ENCODE peak calls at places on chromosomes 16 and 17, in six cellular contexts. One of them, this sample, is unnamed.

GRCh38 chr17:12389421-12389820 is 276.3 kb upstream of the MYOCD start:
- DNase-seq in HFF-Myc: no peak
- DNase-seq in breast epithelium: no peak
- DNase-seq in fibroblast of the aortic adventitia: no peak
- DNase-seq in AG04450: no peak
- DNase-seq in AG09319: no peak
- DNase-seq in this sample: no peak

GRCh38 chr16:49348408-49349176 is 25.0 kb upstream of the C16orf78 start:
- DNase-seq in HFF-Myc: no peak
- DNase-seq in breast epithelium: no peak
- DNase-seq in fibroblast of the aortic adventitia: no peak
- DNase-seq in AG04450: no peak
- DNase-seq in AG09319: no peak
- DNase-seq in this sample: no peak

GRCh38 chr17:3913531-3914318 is 2.5 kb downstream of the P2RX1 start:
- DNase-seq in HFF-Myc: no peak
- DNase-seq in breast epithelium: peak
- DNase-seq in fibroblast of the aortic adventitia: peak
- DNase-seq in AG04450: peak
- DNase-seq in AG09319: no peak
- DNase-seq in this sample: peak

GRCh38 chr17:760371-760770 is 8.3 kb upstream of the GEMIN4 start:
- DNase-seq in HFF-Myc: no peak
- DNase-seq in breast epithelium: no peak
- DNase-seq in fibroblast of the aortic adventitia: no peak
- DNase-seq in AG04450: no peak
- DNase-seq in AG09319: no peak
- DNase-seq in this sample: no peak

GRCh38 chr16:53924311-53924860 is 220.4 kb downstream of the FTO start:
- DNase-seq in HFF-Myc: no peak
- DNase-seq in breast epithelium: no peak
- DNase-seq in fibroblast of the aortic adventitia: no peak
- DNase-seq in AG04450: no peak
- DNase-seq in AG09319: no peak
- DNase-seq in this sample: no peak

GRCh38 chr17:16215002-16215272 is 397 bp downstream of the NCOR1 start:
- DNase-seq in HFF-Myc: no peak
- DNase-seq in breast epithelium: no peak
- DNase-seq in fibroblast of the aortic adventitia: peak
- DNase-seq in AG04450: no peak
- DNase-seq in AG09319: no peak
- DNase-seq in this sample: peak

GRCh38 chr17:10022416-10022815 is 117.3 kb upstream of the RCVRN start:
- DNase-seq in HFF-Myc: no peak
- DNase-seq in breast epithelium: no peak
- DNase-seq in fibroblast of the aortic adventitia: no peak
- DNase-seq in AG04450: no peak
- DNase-seq in AG09319: no peak
- DNase-seq in this sample: no peak

GRCh38 chr17:67385122-67385988 is 8.3 kb downstream of the PITPNC1 start:
- DNase-seq in HFF-Myc: no peak
- DNase-seq in breast epithelium: no peak
- DNase-seq in fibroblast of the aortic adventitia: no peak
- DNase-seq in AG04450: no peak
- DNase-seq in AG09319: no peak
- DNase-seq in this sample: no peak

GRCh38 chr16:85183564-85183963 is 71.3 kb upstream of the CIBAR2 start:
- DNase-seq in HFF-Myc: no peak
- DNase-seq in breast epithelium: no peak
- DNase-seq in fibroblast of the aortic adventitia: no peak
- DNase-seq in AG04450: no peak
- DNase-seq in AG09319: no peak
- DNase-seq in this sample: no peak

GRCh38 chr17:27336217-27336616 is 42.3 kb downstream of the WSB1 start:
- DNase-seq in HFF-Myc: no peak
- DNase-seq in breast epithelium: no peak
- DNase-seq in fibroblast of the aortic adventitia: no peak
- DNase-seq in AG04450: no peak
- DNase-seq in AG09319: no peak
- DNase-seq in this sample: no peak

GRCh38 chr16:14304891-14305459 is 233.9 kb downstream of the MRTFB start:
- DNase-seq in HFF-Myc: no peak
- DNase-seq in breast epithelium: no peak
- DNase-seq in fibroblast of the aortic adventitia: no peak
- DNase-seq in AG04450: no peak
- DNase-seq in AG09319: no peak
- DNase-seq in this sample: no peak

GRCh38 chr17:2996938-2997670 is 66.3 kb downstream of the OR1D5 start:
- DNase-seq in HFF-Myc: no peak
- DNase-seq in breast epithelium: no peak
- DNase-seq in fibroblast of the aortic adventitia: no peak
- DNase-seq in AG04450: no peak
- DNase-seq in AG09319: no peak
- DNase-seq in this sample: no peak

GRCh38 chr16:16008666-16009065 is 59.2 kb downstream of the ABCC1 start:
- DNase-seq in HFF-Myc: no peak
- DNase-seq in breast epithelium: no peak
- DNase-seq in fibroblast of the aortic adventitia: no peak
- DNase-seq in AG04450: no peak
- DNase-seq in AG09319: no peak
- DNase-seq in this sample: no peak
- TF ChIP-seq CTCF in HFF-Myc: no peak
- TF ChIP-seq CTCF in breast epithelium: no peak
- TF ChIP-seq CTCF in fibroblast of the aortic adventitia: no peak
- TF ChIP-seq CTCF in AG04450: no peak
- TF ChIP-seq CTCF in AG09319: no peak
- TF ChIP-seq CTCF in this sample: no peak

GRCh38 chr16:30534368-30535105 is at the start of gene ZNF747:
- DNase-seq in HFF-Myc: no peak
- DNase-seq in breast epithelium: peak
- DNase-seq in fibroblast of the aortic adventitia: peak
- DNase-seq in AG04450: no peak
- DNase-seq in AG09319: peak
- DNase-seq in this sample: peak
- TF ChIP-seq CTCF in HFF-Myc: no peak
- TF ChIP-seq CTCF in breast epithelium: no peak
- TF ChIP-seq CTCF in fibroblast of the aortic adventitia: no peak
- TF ChIP-seq CTCF in AG04450: no peak
- TF ChIP-seq CTCF in AG09319: no peak
- TF ChIP-seq CTCF in this sample: no peak

GRCh38 chr17:57881143-57881542 is 31.3 kb upstream of the MRPS23 start:
- DNase-seq in HFF-Myc: no peak
- DNase-seq in breast epithelium: no peak
- DNase-seq in fibroblast of the aortic adventitia: peak
- DNase-seq in AG04450: peak
- DNase-seq in AG09319: no peak
- DNase-seq in this sample: no peak
- TF ChIP-seq CTCF in HFF-Myc: no peak
- TF ChIP-seq CTCF in breast epithelium: no peak
- TF ChIP-seq CTCF in fibroblast of the aortic adventitia: no peak
- TF ChIP-seq CTCF in AG04450: no peak
- TF ChIP-seq CTCF in AG09319: no peak
- TF ChIP-seq CTCF in this sample: no peak

GRCh38 chr17:14203392-14203791 is 33.3 kb downstream of the CDRT15 start:
- DNase-seq in HFF-Myc: no peak
- DNase-seq in breast epithelium: no peak
- DNase-seq in fibroblast of the aortic adventitia: no peak
- DNase-seq in AG04450: no peak
- DNase-seq in AG09319: no peak
- DNase-seq in this sample: peak
- TF ChIP-seq CTCF in HFF-Myc: peak
- TF ChIP-seq CTCF in breast epithelium: no peak
- TF ChIP-seq CTCF in fibroblast of the aortic adventitia: peak
- TF ChIP-seq CTCF in AG04450: peak
- TF ChIP-seq CTCF in AG09319: peak
- TF ChIP-seq CTCF in this sample: peak

GRCh38 chr16:83330251-83330650 is 477.5 kb upstream of the HSBP1 start:
- DNase-seq in HFF-Myc: no peak
- DNase-seq in breast epithelium: no peak
- DNase-seq in fibroblast of the aortic adventitia: no peak
- DNase-seq in AG04450: no peak
- DNase-seq in AG09319: no peak
- DNase-seq in this sample: no peak
- TF ChIP-seq CTCF in HFF-Myc: no peak
- TF ChIP-seq CTCF in breast epithelium: no peak
- TF ChIP-seq CTCF in fibroblast of the aortic adventitia: no peak
- TF ChIP-seq CTCF in AG04450: no peak
- TF ChIP-seq CTCF in AG09319: no peak
- TF ChIP-seq CTCF in this sample: no peak

GRCh38 chr17:76576189-76576588 is 9.5 kb downstream of the ST6GALNAC2 start:
- DNase-seq in HFF-Myc: no peak
- DNase-seq in breast epithelium: no peak
- DNase-seq in fibroblast of the aortic adventitia: no peak
- DNase-seq in AG04450: no peak
- DNase-seq in AG09319: no peak
- DNase-seq in this sample: no peak

GRCh38 chr17:76581515-76581914 is 4.1 kb downstream of the ST6GALNAC2 start:
- DNase-seq in HFF-Myc: no peak
- DNase-seq in breast epithelium: peak
- DNase-seq in fibroblast of the aortic adventitia: no peak
- DNase-seq in AG04450: no peak
- DNase-seq in AG09319: no peak
- DNase-seq in this sample: no peak

GRCh38 chr17:76577876-76578275 is 7.8 kb downstream of the ST6GALNAC2 start:
- DNase-seq in HFF-Myc: no peak
- DNase-seq in breast epithelium: no peak
- DNase-seq in fibroblast of the aortic adventitia: no peak
- DNase-seq in AG04450: no peak
- DNase-seq in AG09319: no peak
- DNase-seq in this sample: no peak

GRCh38 chr17:76578376-76578775 is 7.3 kb downstream of the ST6GALNAC2 start:
- DNase-seq in HFF-Myc: no peak
- DNase-seq in breast epithelium: no peak
- DNase-seq in fibroblast of the aortic adventitia: no peak
- DNase-seq in AG04450: no peak
- DNase-seq in AG09319: no peak
- DNase-seq in this sample: no peak

DNA sequence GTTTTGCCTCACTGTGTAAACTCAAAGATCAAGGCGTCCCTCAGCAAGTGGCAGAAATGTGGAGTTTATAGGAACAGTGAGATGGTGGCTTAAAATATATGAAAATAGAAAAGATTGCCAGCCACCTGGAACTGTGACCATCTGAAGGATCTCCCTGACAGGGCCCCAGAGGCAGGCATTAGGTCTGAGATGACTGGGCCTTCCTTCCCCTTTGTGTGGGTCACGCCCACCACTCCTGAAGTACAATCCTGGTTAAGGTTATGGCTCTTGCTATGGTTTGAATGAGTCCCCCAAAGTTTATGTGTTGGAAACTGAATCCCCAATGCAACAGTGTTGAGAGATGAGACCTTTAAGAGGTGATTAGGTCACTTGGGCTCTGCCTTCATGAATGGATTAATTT is 6.4 kb downstream of the ST6GALNAC2 start:
- DNase-seq in HFF-Myc: no peak
- DNase-seq in breast epithelium: no peak
- DNase-seq in fibroblast of the aortic adventitia: no peak
- DNase-seq in AG04450: no peak
- DNase-seq in AG09319: no peak
- DNase-seq in this sample: no peak
- TF ChIP-seq CTCF in HFF-Myc: no peak
- TF ChIP-seq CTCF in breast epithelium: no peak
- TF ChIP-seq CTCF in fibroblast of the aortic adventitia: no peak
- TF ChIP-seq CTCF in AG04450: no peak
- TF ChIP-seq CTCF in AG09319: no peak
- TF ChIP-seq CTCF in this sample: no peak

GRCh38 chr17:81977211-81978091 is at the start of gene ASPSCR1:
- DNase-seq in HFF-Myc: peak
- DNase-seq in breast epithelium: peak
- DNase-seq in fibroblast of the aortic adventitia: peak
- DNase-seq in AG04450: peak
- DNase-seq in AG09319: peak
- DNase-seq in this sample: peak
- TF ChIP-seq CTCF in HFF-Myc: no peak
- TF ChIP-seq CTCF in breast epithelium: no peak
- TF ChIP-seq CTCF in fibroblast of the aortic adventitia: no peak
- TF ChIP-seq CTCF in AG04450: no peak
- TF ChIP-seq CTCF in AG09319: no peak
- TF ChIP-seq CTCF in this sample: no peak

GRCh38 chr16:1965610-1966009 is 984 bp upstream of the RPS2 start:
- DNase-seq in HFF-Myc: no peak
- DNase-seq in breast epithelium: no peak
- DNase-seq in fibroblast of the aortic adventitia: no peak
- DNase-seq in AG04450: no peak
- DNase-seq in AG09319: no peak
- DNase-seq in this sample: no peak

GRCh38 chr16:1966460-1966859 is at the start of gene RNF151:
- DNase-seq in HFF-Myc: no peak
- DNase-seq in breast epithelium: no peak
- DNase-seq in fibroblast of the aortic adventitia: no peak
- DNase-seq in AG04450: no peak
- DNase-seq in AG09319: no peak
- DNase-seq in this sample: no peak

GRCh38 chr16:1961651-1962067 is 2.3 kb downstream of the NDUFB10 start:
- DNase-seq in HFF-Myc: no peak
- DNase-seq in breast epithelium: no peak
- DNase-seq in fibroblast of the aortic adventitia: no peak
- DNase-seq in AG04450: no peak
- DNase-seq in AG09319: no peak
- DNase-seq in this sample: no peak

GRCh38 chr16:1964046-1964505 is 550 bp downstream of the RPS2 start:
- DNase-seq in HFF-Myc: no peak
- DNase-seq in breast epithelium: no peak
- DNase-seq in fibroblast of the aortic adventitia: peak
- DNase-seq in AG04450: no peak
- DNase-seq in AG09319: no peak
- DNase-seq in this sample: no peak

DNA sequence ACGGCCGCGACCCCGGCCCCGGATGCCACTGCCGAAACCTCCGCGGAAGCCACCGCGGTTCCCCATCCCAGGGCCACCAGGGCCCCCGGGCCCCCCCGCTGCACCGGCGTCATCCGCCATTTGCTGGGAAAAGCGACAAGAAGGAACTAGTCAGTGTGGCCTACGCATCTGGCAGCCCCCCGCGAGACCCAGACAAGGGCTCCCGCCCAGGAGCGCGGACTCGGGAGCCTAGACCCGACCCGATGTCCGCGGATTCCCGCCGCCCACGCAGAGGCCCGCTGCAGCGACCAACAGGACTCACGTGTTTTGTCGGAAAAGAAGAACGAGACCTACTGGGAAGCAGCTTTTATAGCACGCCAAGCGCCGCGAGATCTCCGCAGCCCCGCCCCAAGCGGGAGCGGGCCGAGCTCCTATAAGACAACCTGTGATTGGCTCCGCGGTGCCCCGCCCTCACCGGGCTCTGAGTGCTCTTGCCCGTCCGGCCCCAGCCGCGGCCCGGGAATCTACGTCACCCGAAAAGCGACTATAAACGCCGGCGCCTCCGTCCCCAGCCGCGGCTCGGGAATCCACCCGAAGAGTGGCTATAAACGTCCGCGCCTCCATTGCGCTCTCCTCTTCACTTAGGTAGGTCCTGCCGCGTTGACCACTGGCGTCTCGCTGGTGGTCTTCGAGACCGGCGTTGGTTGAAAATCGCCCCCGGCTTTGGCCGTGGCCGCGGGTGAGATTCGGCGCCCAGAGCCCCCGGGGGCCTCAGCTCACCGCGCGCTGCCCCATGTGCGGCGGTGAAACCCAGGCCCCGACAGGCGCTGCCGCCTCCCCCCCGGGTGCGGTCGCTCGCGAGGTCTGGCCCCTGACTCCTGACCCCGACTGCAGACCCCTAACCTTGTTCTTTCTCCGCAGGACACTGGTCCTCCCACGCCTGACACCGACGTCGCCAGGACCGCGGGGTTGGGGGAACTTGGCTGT is at the start of gene RPS2:
- DNase-seq in HFF-Myc: peak
- DNase-seq in breast epithelium: peak
- DNase-seq in fibroblast of the aortic adventitia: peak
- DNase-seq in AG04450: peak
- DNase-seq in AG09319: peak
- DNase-seq in this sample: peak
- TF ChIP-seq CTCF in HFF-Myc: no peak
- TF ChIP-seq CTCF in breast epithelium: no peak
- TF ChIP-seq CTCF in fibroblast of the aortic adventitia: no peak
- TF ChIP-seq CTCF in AG04450: no peak
- TF ChIP-seq CTCF in AG09319: no peak
- TF ChIP-seq CTCF in this sample: no peak

This sample was measured in osteocyte.